ENCODE peak calls at places on chromosomes 4 and X, in nine cellular contexts. F is NCI-H774; W is NAMALWA; V is astrocyte of the hippocampus; Z is HFFc6; C is left ventricle myocardium superior; T is NCI-H1694; G is activated CD8-positive, alpha-beta T cell treated with anti-CD3 and anti-CD28 coated beads, Interleukin-2, amount 10 ng/mL, durations not matched to agents 7 days and 5 days; J is activated CD4-positive, alpha-beta T cell treated with anti-CD3 and anti-CD28 coated beads, Interleukin-2, amount 50 U/mL, for 1 hour. X is an unnamed sample.

GRCh38 chr4:76307670-76308014 is 1.1 kb downstream of the STBD1 start:
- DNase-seq in F (no peak), W (no peak), V (no peak), Z (no peak), C (peak; percentile 69), T (no peak), G (no peak), J (no peak), X (no peak)

GRCh38 chr4:74906771-74907170 is 26.1 kb upstream of the PARM1 start:
- DNase-seq in F (no peak), W (no peak), V (peak; percentile 25), Z (no peak), C (no peak), T (no peak), G (no peak), J (no peak), X (no peak)

GRCh38 chrX:74420194-74421035 is 878 bp upstream of the SLC16A2 start:
- DNase-seq in F (no peak), W (no peak), V (peak; percentile 79), Z (peak; percentile 62), C (peak; percentile 84), T (peak; percentile 28), G (peak; percentile 20), J (no peak), X (no peak)

GRCh38 chr4:41349021-41349420 is 92.3 kb downstream of the UCHL1 start:
- DNase-seq in F (no peak), W (no peak), V (no peak), Z (no peak), C (no peak), T (no peak), G (no peak), J (no peak), X (no peak)

GRCh38 chrX:98203800-98204199 is 1320.1 kb downstream of the RPA4 start:
- DNase-seq in F (no peak), W (no peak), V (no peak), Z (peak; percentile 24), C (no peak), T (no peak), G (no peak), J (no peak), X (no peak)

GRCh38 chrX:68894513-68895338 is 65.9 kb downstream of the EFNB1 start:
- DNase-seq in F (peak; percentile 11), W (no peak), V (peak; percentile 79), Z (no peak), C (peak; percentile 75), T (no peak), G (peak; percentile 21), J (no peak), X (no peak)

GRCh38 chr4:24657768-24658617 is 73.6 kb upstream of the DHX15 start:
- DNase-seq in F (peak; percentile 46), W (peak; percentile 43), V (peak; percentile 95), Z (peak; percentile 28), C (peak; percentile 46), T (no peak), G (peak; percentile 53), J (no peak), X (peak; percentile 53)

GRCh38 chrX:150326843-150327242 is 36.3 kb upstream of the MAMLD1 start:
- DNase-seq in F (no peak), W (no peak), V (no peak), Z (no peak), C (no peak), T (no peak), G (no peak), J (no peak), X (no peak)

X was measured in Jurkat, Clone E6-1.